ENCODE peak calls at places on chromosomes 16 and 17, in five cellular contexts. O is IMR-90, E is A549, F is K562, V is GM12878. C is an unnamed sample.

GRCh38 chr16:28616636-28617035 is 6.8 kb upstream of the SULT1A1 start:
- DNase-seq in O (no peak), E (no peak), F (no peak), V (no peak), C (no peak)

GRCh38 chr16:35431829-35432663 is 1972.6 kb downstream of the TP53TG3F start:
- DNase-seq in O (no peak), E (no peak), F (peak; percentile 51), V (no peak), C (peak; percentile 71)

GRCh38 chr16:66026931-66027330 is 339.6 kb upstream of the CDH5 start:
- DNase-seq in O (peak; percentile 44), E (no peak), F (no peak), V (no peak), C (no peak)

GRCh38 chr16:85498607-85499006 is 114.5 kb upstream of the GSE1 start:
- DNase-seq in O (no peak), E (no peak), F (no peak), V (peak; percentile 21), C (no peak)

GRCh38 chr16:11121909-11122692 is 133.9 kb downstream of the SOCS1 start:
- DNase-seq in O (no peak), E (no peak), F (no peak), V (no peak), C (peak; percentile 67)

GRCh38 chr17:65723356-65723928 is 162.0 kb upstream of the AXIN2 start:
- DNase-seq in O (peak; percentile 28), E (no peak), F (no peak), V (no peak), C (no peak)

GRCh38 chr16:65284583-65284982 is 162.7 kb upstream of the CDH11 start:
- DNase-seq in O (peak; percentile 18), E (no peak), F (no peak), V (no peak), C (no peak)

GRCh38 chr16:74874123-74874522 is 99.5 kb upstream of the FA2H start:
- DNase-seq in O (no peak), E (no peak), F (no peak), V (no peak), C (no peak)

GRCh38 chr16:25009822-25010221 is 5.3 kb downstream of the ARHGAP17 start:
- DNase-seq in O (peak; percentile 57), E (no peak), F (no peak), V (no peak), C (no peak)

GRCh38 chr17:74435775-74436359 is 4.0 kb downstream of the GPRC5C start:
- DNase-seq in O (no peak), E (no peak), F (no peak), V (no peak), C (no peak)

GRCh38 chr17:77681820-77682219 is 276.7 kb upstream of the TNRC6C start:
- DNase-seq in O (peak; percentile 1), E (no peak), F (no peak), V (no peak), C (peak; percentile 73)

GRCh38 chr17:66584927-66585326 is 250.0 kb upstream of the CACNG5 start:
- DNase-seq in O (no peak), E (no peak), F (peak; percentile 39), V (no peak), C (no peak)

GRCh38 chr16:89331371-89332109 is 114.0 kb downstream of the ZNF778 start:
- DNase-seq in O (no peak), E (no peak), F (no peak), V (no peak), C (no peak)

GRCh38 chr16:89332248-89333245 is 115.0 kb downstream of the ZNF778 start:
- DNase-seq in O (no peak), E (no peak), F (no peak), V (no peak), C (no peak)

GRCh38 chr16:89334050-89334449 is 116.5 kb downstream of the ZNF778 start:
- DNase-seq in O (no peak), E (no peak), F (no peak), V (no peak), C (no peak)

GRCh38 chr16:89326721-89327120 is 109.2 kb downstream of the ZNF778 start:
- DNase-seq in O (no peak), E (no peak), F (no peak), V (no peak), C (no peak)

GRCh38 chr16:89330177-89330856 is 112.8 kb downstream of the ZNF778 start:
- DNase-seq in O (peak; percentile 52), E (peak; percentile 89), F (no peak), V (no peak), C (no peak)
- TF ChIP-seq RCOR1 in O (no peak), E (no peak), F (no peak), V (no peak), C (no peak)

DNA sequence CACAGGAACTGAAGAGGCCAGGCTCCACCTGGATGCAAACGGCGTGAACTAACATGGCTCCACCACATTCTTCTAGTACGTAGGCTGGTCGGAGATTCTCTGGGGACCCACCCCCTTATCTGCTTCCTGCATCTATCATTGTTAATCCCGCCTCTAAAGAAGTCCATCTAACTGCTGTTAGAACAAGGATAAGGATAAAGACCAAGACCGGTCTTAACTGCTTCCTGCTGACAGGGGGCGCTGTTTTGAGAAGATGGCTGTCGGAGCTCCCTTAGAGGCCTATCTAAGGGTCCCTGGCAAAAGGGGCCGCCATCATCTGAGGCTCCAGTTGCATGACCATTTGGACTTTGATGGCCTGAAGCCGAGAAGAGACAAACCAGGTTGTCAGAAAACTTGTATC is 25.8 kb upstream of the TNFSF12 start:
- DNase-seq in O (no peak), E (no peak), F (peak; percentile 53), V (no peak), C (no peak)
- TF ChIP-seq RCOR1 in O (no peak), E (no peak), F (no peak), V (no peak), C (no peak)

DNA sequence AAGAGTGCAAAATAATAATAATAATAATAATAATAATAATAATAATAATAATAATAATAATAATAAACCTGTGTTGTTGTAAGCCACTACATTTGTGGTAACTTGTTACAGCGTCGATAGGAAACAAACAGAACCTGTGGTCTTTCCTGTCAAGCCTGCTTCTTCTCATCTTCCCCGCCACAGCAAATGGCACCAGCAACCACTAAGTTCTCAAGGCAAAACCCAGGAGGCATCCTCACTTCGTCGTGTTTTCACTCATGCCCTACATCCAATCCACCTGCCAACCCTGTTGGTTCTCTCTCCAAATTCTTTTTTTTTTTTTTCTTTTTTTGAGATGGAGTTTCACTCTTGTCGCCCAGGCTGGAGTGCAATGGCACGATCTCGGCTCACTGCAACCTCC is 34.2 kb downstream of the ITGAE start:
- DNase-seq in O (no peak), E (no peak), F (no peak), V (no peak), C (no peak)
- TF ChIP-seq RCOR1 in O (no peak), E (no peak), F (no peak), V (no peak), C (no peak)

GRCh38 chr16:19289805-19290490 is 4.4 kb downstream of the CLEC19A start:
- DNase-seq in O (no peak), E (no peak), F (no peak), V (no peak), C (peak; percentile 16)

GRCh38 chr16:19287241-19287640 is 1.7 kb downstream of the CLEC19A start:
- DNase-seq in O (no peak), E (no peak), F (no peak), V (no peak), C (no peak)

GRCh38 chr16:19286827-19287226 is 1.3 kb downstream of the CLEC19A start:
- DNase-seq in O (no peak), E (no peak), F (no peak), V (no peak), C (no peak)

GRCh38 chr16:19290860-19291259 is 5.3 kb downstream of the CLEC19A start:
- DNase-seq in O (no peak), E (no peak), F (no peak), V (no peak), C (no peak)

GRCh38 chr16:19288872-19289799 is 3.6 kb downstream of the CLEC19A start:
- DNase-seq in O (no peak), E (no peak), F (no peak), V (no peak), C (no peak)
- TF ChIP-seq RCOR1 in O (no peak), E (no peak), F (no peak), V (no peak), C (no peak)

GRCh38 chr17:36856169-36856568 is 81.1 kb upstream of the LHX1 start:
- DNase-seq in O (no peak), E (no peak), F (no peak), V (no peak), C (no peak)
- TF ChIP-seq RCOR1 in O (no peak), E (no peak), F (no peak), V (no peak), C (no peak)

C was measured in SK-N-SH.